ENCODE peak calls at places on chromosomes 6 and 20, in six cellular contexts. H is colonic mucosa; P is GM03348; T is activated naive CD4-positive, alpha-beta T cell treated with anti-CD3 and anti-CD28 coated beads for 36 hours; G is GOT3; N is Right ventricle myocardium superior. J is an unnamed sample.

GRCh38 chr6:13119549-13119948 is 208.8 kb downstream of the TBC1D7 start:
- DNase-seq in N (no peak), G (no peak), P (no peak), H (no peak), T (no peak), J (no peak)

GRCh38 chr6:34836451-34836850 is 44.6 kb downstream of the BLTP3A start:
- DNase-seq in H (no peak), G (no peak), N (no peak), P (no peak), T (no peak), J (no peak)

GRCh38 chr20:3080939-3081388 is 3.6 kb downstream of the AVP start:
- DNase-seq in G (peak; percentile 65), P (peak; percentile 65), H (no peak), N (peak; percentile 88), T (no peak), J (peak; percentile 57)

GRCh38 chr6:14477559-14477958 is 360.0 kb downstream of the CD83 start:
- DNase-seq in N (no peak), H (no peak), G (no peak), T (no peak), P (no peak), J (no peak)

GRCh38 chr6:11392778-11393507 is 144.6 kb upstream of the TMEM170B start:
- DNase-seq in G (no peak), N (peak; percentile 47), H (peak; percentile 91), T (no peak), P (no peak), J (peak; percentile 35)

GRCh38 chr6:40378071-40378724 is 209.0 kb downstream of the LRFN2 start:
- DNase-seq in H (no peak), N (no peak), P (no peak), G (no peak), T (no peak), J (no peak)

GRCh38 chr6:150290429-150290828 is 78.4 kb upstream of the IYD start:
- DNase-seq in G (no peak), P (peak; percentile 79), N (no peak), T (no peak), H (no peak), J (no peak)

GRCh38 chr6:40543133-40543532 is 44.0 kb downstream of the LRFN2 start:
- DNase-seq in H (no peak), G (no peak), N (no peak), P (no peak), T (no peak), J (no peak)

GRCh38 chr6:134230087-134230717 is 87.7 kb downstream of the SGK1 start:
- DNase-seq in H (peak; percentile 20), N (peak; percentile 60), T (peak; percentile 61), G (no peak), P (no peak), J (no peak)

GRCh38 chr6:119096683-119097310 is 18.3 kb upstream of the FAM184A start:
- DNase-seq in N (peak; percentile 91), H (no peak), G (no peak), P (no peak), T (no peak), J (peak; percentile 76)

GRCh38 chr6:127481628-127482027 is 22.4 kb upstream of the KIAA0408 start:
- DNase-seq in P (no peak), N (no peak), H (no peak), G (no peak), T (no peak), J (no peak)

GRCh38 chr6:39733704-39734103 is 8.5 kb upstream of the KIF6 start:
- DNase-seq in H (no peak), T (no peak), G (no peak), N (no peak), P (no peak), J (no peak)

GRCh38 chr6:123519191-123519510 is 117.6 kb downstream of the TRDN start:
- DNase-seq in N (peak; percentile 87), H (no peak), P (no peak), G (no peak), T (no peak), J (peak; percentile 78)

GRCh38 chr6:139439278-139439813 is 64.9 kb upstream of the CITED2 start:
- DNase-seq in G (no peak), N (no peak), P (no peak), H (no peak), T (no peak), J (no peak)

J was measured in heart right ventricle.